ENCODE peak calls at places on chromosome 6, in four cellular contexts. One of them, this sample, is unnamed.

GRCh38 chr6:149201068-149201655 is 116.3 kb upstream of the TAB2 start:
- DNase-seq in H9: no peak
- DNase-seq in naive thymus-derived CD8-positive, alpha-beta T cell: no peak
- DNase-seq in frontal cortex: no peak
- DNase-seq in this sample: no peak

GRCh38 chr6:104506429-104506828 is 353.3 kb downstream of the HACE1 start:
- DNase-seq in frontal cortex: no peak
- DNase-seq in H9: no peak
- DNase-seq in naive thymus-derived CD8-positive, alpha-beta T cell: no peak
- DNase-seq in this sample: no peak

GRCh38 chr6:11750682-11751081 is 27.9 kb downstream of the ADTRP start:
- DNase-seq in naive thymus-derived CD8-positive, alpha-beta T cell: no peak
- DNase-seq in H9: no peak
- DNase-seq in frontal cortex: no peak
- DNase-seq in this sample: no peak

GRCh38 chr6:8821921-8822512 is 386.7 kb upstream of the SLC35B3 start:
- DNase-seq in naive thymus-derived CD8-positive, alpha-beta T cell: no peak
- DNase-seq in H9: no peak
- DNase-seq in frontal cortex: no peak
- DNase-seq in this sample: no peak

GRCh38 chr6:26501482-26501986 is 1.4 kb downstream of the BTN1A1 start:
- DNase-seq in naive thymus-derived CD8-positive, alpha-beta T cell: peak; percentile 36
- DNase-seq in frontal cortex: no peak
- DNase-seq in H9: peak; percentile 54
- DNase-seq in this sample: peak; percentile 29

GRCh38 chr6:108610270-108610839 is 49.6 kb downstream of the FOXO3 start:
- DNase-seq in frontal cortex: no peak
- DNase-seq in naive thymus-derived CD8-positive, alpha-beta T cell: no peak
- DNase-seq in H9: no peak
- DNase-seq in this sample: no peak

GRCh38 chr6:509676-510075 is 118.1 kb downstream of the IRF4 start:
- DNase-seq in naive thymus-derived CD8-positive, alpha-beta T cell: no peak
- DNase-seq in H9: no peak
- DNase-seq in frontal cortex: no peak
- DNase-seq in this sample: no peak

GRCh38 chr6:12150812-12151432 is 138.8 kb downstream of the HIVEP1 start:
- DNase-seq in naive thymus-derived CD8-positive, alpha-beta T cell: peak; percentile 57
- DNase-seq in H9: peak; percentile 63
- DNase-seq in frontal cortex: no peak
- DNase-seq in this sample: peak; percentile 45

GRCh38 chr6:107228754-107229153 is 113.4 kb upstream of the BEND3 start:
- DNase-seq in naive thymus-derived CD8-positive, alpha-beta T cell: no peak
- DNase-seq in H9: no peak
- DNase-seq in frontal cortex: no peak
- DNase-seq in this sample: no peak

GRCh38 chr6:130834482-130835251 is 7.5 kb downstream of the SMLR1 start:
- DNase-seq in H9: no peak
- DNase-seq in naive thymus-derived CD8-positive, alpha-beta T cell: no peak
- DNase-seq in frontal cortex: no peak
- DNase-seq in this sample: no peak

GRCh38 chr6:117555262-117555849 is 47.0 kb downstream of the GOPC start:
- DNase-seq in naive thymus-derived CD8-positive, alpha-beta T cell: no peak
- DNase-seq in frontal cortex: no peak
- DNase-seq in H9: no peak
- DNase-seq in this sample: no peak

GRCh38 chr6:25652007-25652515 is at the start of gene SCGN:
- DNase-seq in H9: peak; percentile 83
- DNase-seq in naive thymus-derived CD8-positive, alpha-beta T cell: peak; percentile 34
- DNase-seq in frontal cortex: peak; percentile 20
- DNase-seq in this sample: peak; percentile 77

GRCh38 chr6:119858901-119859300 is 509.3 kb upstream of the MAN1A1 start:
- DNase-seq in H9: no peak
- DNase-seq in frontal cortex: no peak
- DNase-seq in naive thymus-derived CD8-positive, alpha-beta T cell: no peak
- DNase-seq in this sample: no peak

GRCh38 chr6:135346747-135347146 is 150.8 kb downstream of the AHI1 start:
- DNase-seq in H9: no peak
- DNase-seq in naive thymus-derived CD8-positive, alpha-beta T cell: no peak
- DNase-seq in frontal cortex: no peak
- DNase-seq in this sample: no peak

GRCh38 chr6:74554041-74554440 is 651.8 kb downstream of the COL12A1 start:
- DNase-seq in frontal cortex: no peak
- DNase-seq in naive thymus-derived CD8-positive, alpha-beta T cell: no peak
- DNase-seq in H9: no peak
- DNase-seq in this sample: no peak

GRCh38 chr6:14622135-14622534 is 504.6 kb downstream of the CD83 start:
- DNase-seq in frontal cortex: no peak
- DNase-seq in H9: no peak
- DNase-seq in naive thymus-derived CD8-positive, alpha-beta T cell: peak; percentile 18
- DNase-seq in this sample: no peak

GRCh38 chr6:97215157-97215769 is 67.8 kb downstream of the MMS22L start:
- DNase-seq in H9: peak; percentile 37
- DNase-seq in naive thymus-derived CD8-positive, alpha-beta T cell: no peak
- DNase-seq in frontal cortex: peak; percentile 20
- DNase-seq in this sample: peak; percentile 64

GRCh38 chr6:15387118-15387517 is 141.2 kb downstream of the JARID2 start:
- DNase-seq in naive thymus-derived CD8-positive, alpha-beta T cell: no peak
- DNase-seq in frontal cortex: no peak
- DNase-seq in H9: no peak
- DNase-seq in this sample: peak; percentile 17

GRCh38 chr6:26198626-26199056 is 111.4 kb downstream of the HFE start:
- DNase-seq in frontal cortex: no peak
- DNase-seq in H9: no peak
- DNase-seq in naive thymus-derived CD8-positive, alpha-beta T cell: no peak
- DNase-seq in this sample: no peak

GRCh38 chr6:107331409-107332386 is 127.7 kb downstream of the PDSS2 start:
- DNase-seq in H9: no peak
- DNase-seq in naive thymus-derived CD8-positive, alpha-beta T cell: no peak
- DNase-seq in frontal cortex: no peak
- DNase-seq in this sample: no peak

GRCh38 chr6:140344149-140344913 is 969.9 kb upstream of the CITED2 start:
- DNase-seq in naive thymus-derived CD8-positive, alpha-beta T cell: no peak
- DNase-seq in H9: no peak
- DNase-seq in frontal cortex: no peak
- DNase-seq in this sample: no peak

GRCh38 chr6:7446056-7446455 is 56.4 kb downstream of the RIOK1 start:
- DNase-seq in frontal cortex: no peak
- DNase-seq in naive thymus-derived CD8-positive, alpha-beta T cell: no peak
- DNase-seq in H9: no peak
- DNase-seq in this sample: no peak

GRCh38 chr6:48917233-48917632 is 545.8 kb downstream of the MMUT start:
- DNase-seq in frontal cortex: no peak
- DNase-seq in naive thymus-derived CD8-positive, alpha-beta T cell: no peak
- DNase-seq in H9: no peak
- DNase-seq in this sample: no peak

GRCh38 chr6:87341158-87341557 is 3.5 kb upstream of the C6orf163 start:
- DNase-seq in naive thymus-derived CD8-positive, alpha-beta T cell: no peak
- DNase-seq in frontal cortex: no peak
- DNase-seq in H9: no peak
- DNase-seq in this sample: no peak

GRCh38 chr6:135686784-135687301 is 164.7 kb upstream of the PDE7B start:
- DNase-seq in naive thymus-derived CD8-positive, alpha-beta T cell: no peak
- DNase-seq in H9: no peak
- DNase-seq in frontal cortex: no peak
- DNase-seq in this sample: no peak

GRCh38 chr6:4225207-4225872 is 90.0 kb upstream of the ECI2 start:
- DNase-seq in H9: peak; percentile 40
- DNase-seq in frontal cortex: no peak
- DNase-seq in naive thymus-derived CD8-positive, alpha-beta T cell: no peak
- DNase-seq in this sample: no peak

GRCh38 chr6:81088133-81088532 is 664.3 kb downstream of the TENT5A start:
- DNase-seq in naive thymus-derived CD8-positive, alpha-beta T cell: no peak
- DNase-seq in H9: no peak
- DNase-seq in frontal cortex: no peak
- DNase-seq in this sample: no peak

GRCh38 chr6:43221774-43222101 is 7.5 kb downstream of the DNPH1 start:
- DNase-seq in frontal cortex: no peak
- DNase-seq in H9: no peak
- DNase-seq in naive thymus-derived CD8-positive, alpha-beta T cell: no peak
- DNase-seq in this sample: no peak

GRCh38 chr6:78598966-78599365 is 268.4 kb upstream of the IRAK1BP1 start:
- DNase-seq in frontal cortex: no peak
- DNase-seq in H9: no peak
- DNase-seq in naive thymus-derived CD8-positive, alpha-beta T cell: no peak
- DNase-seq in this sample: no peak

GRCh38 chr6:108768176-108768555 is 80.1 kb upstream of the ARMC2 start:
- DNase-seq in frontal cortex: no peak
- DNase-seq in H9: no peak
- DNase-seq in naive thymus-derived CD8-positive, alpha-beta T cell: no peak
- DNase-seq in this sample: no peak

GRCh38 chr6:113187671-113188070 is 669.5 kb upstream of the MARCKS start:
- DNase-seq in naive thymus-derived CD8-positive, alpha-beta T cell: no peak
- DNase-seq in frontal cortex: no peak
- DNase-seq in H9: no peak
- DNase-seq in this sample: no peak

GRCh38 chr6:33914519-33915120 is 110.8 kb upstream of the MLN start:
- DNase-seq in naive thymus-derived CD8-positive, alpha-beta T cell: peak; percentile 56
- DNase-seq in frontal cortex: no peak
- DNase-seq in H9: no peak
- DNase-seq in this sample: no peak

This sample was measured in cardiac muscle cell.